ENCODE peak calls at places on chromosomes 4 and X, in nine cellular contexts. D, O, G, T, K, Z, N, A and L are unnamed samples. For H3K4me1 and H3K9me2, the result is how much of the 10 kb centered on the place peaks cover.

GRCh38 chrX:110081740-110082139 is 78.8 kb downstream of the TMEM164 start:
- DNase-seq in Z (no peak), O (peak), A (no peak), T (no peak), K (no peak), N (no peak), D (no peak), G (no peak), L (no peak)

GRCh38 chrX:45771560-45772340 is 571.1 kb upstream of the DIPK2B start:
- DNase-seq in Z (no peak), O (peak), K (no peak), G (peak), A (no peak), N (no peak), D (peak), T (peak), L (no peak)

GRCh38 chr4:3483471-3483921 is 20.4 kb downstream of the DOK7 start:
- DNase-seq in T (no peak), A (no peak), G (no peak), D (peak), O (peak), Z (no peak), K (no peak), N (no peak), L (no peak)

GRCh38 chr4:61200195-61200990 is at the start of gene ADGRL3:
- DNase-seq in N (no peak), Z (no peak), T (no peak), O (no peak), G (no peak), K (no peak), A (peak), D (peak), L (peak)

GRCh38 chr4:4762909-4763814 is 96.3 kb upstream of the MSX1 start:
- DNase-seq in Z (peak), K (no peak), A (peak), O (peak), G (no peak), T (peak), N (no peak), D (peak), L (peak)

GRCh38 chr4:24675723-24676122 is 91.4 kb upstream of the DHX15 start:
- DNase-seq in A (no peak), O (no peak), G (no peak), T (no peak), Z (no peak), D (no peak), K (no peak), N (no peak), L (no peak)

GRCh38 chr4:105894570-105895323 is 524 bp upstream of the NPNT start:
- DNase-seq in Z (peak), A (no peak), O (peak), D (peak), N (no peak), K (no peak), T (peak), G (peak), L (peak)

GRCh38 chrX:23333842-23334535 is 660 bp upstream of the PTCHD1 start:
- DNase-seq in T (no peak), G (no peak), O (no peak), D (no peak), N (no peak), Z (no peak), K (no peak), A (peak), L (peak)

GRCh38 chrX:31319586-31319985 is 247.7 kb upstream of the FTHL17 start:
- DNase-seq in Z (no peak), T (no peak), K (no peak), G (no peak), N (no peak), A (no peak), D (no peak), O (no peak), L (no peak)
- H3K4me3 ChIP-seq in Z (no peak), T (no peak), K (no peak), G (no peak), N (no peak), A (no peak), D (no peak), O (no peak), L (no peak)

GRCh38 chr4:145544998-145545397 is 63.3 kb downstream of the SMAD1 start:
- DNase-seq in N (no peak), G (no peak), Z (no peak), O (peak), T (no peak), A (no peak), K (no peak), D (no peak), L (no peak)
- H3K4me1 ChIP-seq in N (under half), G (under half), Z (under half), O (under half), T (under half), A (under half), K (under half), D (under half), L (under half)

GRCh38 chr4:10593130-10593529 is 91.4 kb downstream of the CLNK start:
- DNase-seq in G (no peak), D (no peak), A (no peak), Z (peak), O (peak), N (no peak), K (no peak), T (no peak), L (no peak)

GRCh38 chr4:10590896-10591295 is 93.7 kb downstream of the CLNK start:
- DNase-seq in A (no peak), N (no peak), Z (no peak), O (peak), K (no peak), T (no peak), G (no peak), D (peak), L (no peak)

GRCh38 chr4:10599574-10599973 is 85.0 kb downstream of the CLNK start:
- DNase-seq in O (no peak), Z (no peak), A (no peak), G (no peak), N (no peak), T (no peak), D (no peak), K (no peak), L (no peak)

GRCh38 chr4:10598829-10599228 is 85.7 kb downstream of the CLNK start:
- DNase-seq in T (no peak), Z (no peak), K (no peak), N (no peak), G (no peak), O (no peak), A (no peak), D (no peak), L (no peak)

DNA sequence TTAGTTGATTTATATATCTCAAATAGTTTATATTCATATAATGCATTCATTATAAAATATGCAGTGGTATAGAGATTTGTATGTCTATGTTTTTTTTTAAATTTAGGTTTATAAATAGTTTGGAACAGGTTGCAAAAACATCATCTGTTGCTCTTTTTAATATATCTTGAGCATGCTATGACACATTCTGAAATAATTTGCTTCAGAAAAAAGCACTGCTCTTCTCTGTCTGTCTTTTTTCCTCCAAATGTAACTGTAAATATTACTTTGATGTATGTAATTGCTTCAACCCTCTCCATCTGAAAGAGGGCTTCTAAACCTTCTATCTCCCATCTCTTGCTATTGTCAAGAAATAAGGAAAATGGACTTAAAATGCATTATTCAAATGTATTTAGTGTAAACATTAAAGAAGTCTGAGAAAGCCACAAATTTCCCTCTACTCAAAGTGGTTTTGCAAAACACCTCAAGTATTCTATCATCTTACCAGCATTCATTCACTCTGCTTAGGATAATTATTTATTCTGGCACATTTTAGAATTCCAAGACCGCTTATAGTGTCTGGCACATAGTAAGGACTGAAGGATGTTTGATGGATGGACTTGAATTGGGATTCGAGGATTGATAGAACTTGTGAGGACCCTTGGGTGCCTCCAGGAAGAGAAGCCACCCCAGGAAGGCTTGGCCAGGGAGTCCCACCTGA is 87.8 kb downstream of the CLNK start:
- DNase-seq in T (no peak), Z (no peak), D (no peak), A (no peak), K (no peak), G (no peak), N (no peak), O (no peak), L (no peak)
- H3K9me2 ChIP-seq in T (under half), Z (under half), D (under half), A (under half), K (under half), G (under half), N (under half), O (under half), L (under half)

DNA sequence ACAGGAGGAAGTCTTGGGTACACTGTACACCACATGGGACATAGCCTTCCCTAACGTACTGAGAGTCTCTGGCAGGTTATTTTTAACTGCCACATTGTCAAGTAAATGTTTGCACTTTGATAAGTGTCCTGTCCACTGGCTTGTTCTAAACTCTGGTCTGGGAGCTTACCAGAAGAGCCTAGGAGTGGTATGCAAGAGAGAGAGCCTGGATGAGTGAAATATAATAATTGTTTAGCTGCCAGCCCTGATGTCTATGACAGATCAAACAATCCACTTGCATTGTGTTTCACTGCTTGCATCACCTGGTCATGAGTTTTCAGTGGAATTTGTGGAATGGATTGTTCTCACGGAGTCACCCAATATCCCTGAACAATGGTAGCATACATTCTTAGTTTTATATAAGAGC is 91.6 kb downstream of the SHROOM3 start:
- DNase-seq in O (peak), N (no peak), Z (no peak), D (no peak), G (peak), K (no peak), T (no peak), A (no peak), L (peak)
- H3K4me3 ChIP-seq in O (no peak), N (no peak), Z (no peak), D (no peak), G (no peak), K (no peak), T (no peak), A (no peak), L (no peak)

GRCh38 chr4:25872851-25873631 is 10.3 kb upstream of the SEL1L3 start:
- DNase-seq in O (no peak), T (no peak), A (no peak), K (peak), D (no peak), G (no peak), Z (no peak), N (peak), L (no peak)
- H3K4me1 ChIP-seq in O (under half), T (half or more), A (under half), K (half or more), D (under half), G (under half), Z (under half), N (half or more), L (under half)

DNA sequence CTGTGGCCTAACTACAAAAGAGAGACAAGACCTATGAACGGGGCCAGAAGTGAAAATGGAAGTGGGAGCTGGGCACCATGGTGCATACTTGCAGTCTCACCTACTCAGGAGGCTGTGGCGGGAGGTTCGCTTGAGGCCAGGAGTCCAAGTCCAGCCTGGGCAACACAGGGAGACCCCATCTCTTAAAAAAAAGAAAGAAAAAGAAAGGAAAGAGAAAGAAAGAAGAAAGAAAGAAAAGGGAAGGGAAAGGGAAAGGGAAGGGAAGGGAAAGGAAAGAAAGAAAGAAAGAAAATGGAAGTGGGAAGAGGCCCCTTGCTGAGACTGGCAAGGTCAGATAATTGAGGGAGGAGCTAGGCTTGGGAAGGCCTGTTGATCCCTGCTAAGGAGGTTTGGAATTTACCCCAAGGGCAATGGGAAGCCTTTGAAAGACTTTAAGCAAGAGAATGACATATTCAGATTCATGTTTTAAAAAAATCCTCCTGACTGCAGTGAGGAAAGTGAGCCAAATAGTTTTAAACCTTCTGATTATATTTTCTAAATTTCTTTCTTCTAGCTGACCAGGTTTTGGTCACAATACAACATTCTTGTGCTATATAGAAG is 17.7 kb upstream of the HERC5 start:
- DNase-seq in O (no peak), K (no peak), N (no peak), T (no peak), G (peak), D (no peak), Z (no peak), A (no peak), L (no peak)
- H3K9me2 ChIP-seq in O (under half), K (under half), N (under half), T (under half), G (under half), D (under half), Z (under half), A (under half), L (under half)

DNA sequence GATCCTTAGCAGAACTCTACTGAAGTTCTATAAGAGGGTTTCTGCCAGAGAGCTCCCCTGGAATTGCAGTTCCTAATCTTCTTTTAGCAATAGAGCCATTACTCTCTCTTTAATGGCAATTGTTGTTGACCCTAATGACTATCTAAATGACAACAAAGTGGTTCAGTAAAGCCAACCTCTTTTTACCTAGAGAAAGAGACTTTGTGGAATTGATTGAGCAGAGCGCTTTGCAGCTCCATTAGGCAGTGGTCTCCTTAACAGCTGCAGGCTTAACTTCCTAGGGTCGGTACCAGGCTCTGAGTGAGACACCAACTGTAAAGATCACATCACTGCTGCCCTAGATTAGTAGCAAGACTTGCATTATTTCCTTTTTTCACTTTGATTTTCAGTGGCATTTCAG is 1472.9 kb upstream of the TENM3 start:
- DNase-seq in Z (no peak), N (no peak), A (no peak), G (no peak), D (no peak), T (no peak), K (no peak), O (no peak), L (no peak)
- H3K4me3 ChIP-seq in Z (no peak), N (no peak), A (no peak), G (no peak), D (no peak), T (no peak), K (no peak), O (no peak), L (no peak)

DNA sequence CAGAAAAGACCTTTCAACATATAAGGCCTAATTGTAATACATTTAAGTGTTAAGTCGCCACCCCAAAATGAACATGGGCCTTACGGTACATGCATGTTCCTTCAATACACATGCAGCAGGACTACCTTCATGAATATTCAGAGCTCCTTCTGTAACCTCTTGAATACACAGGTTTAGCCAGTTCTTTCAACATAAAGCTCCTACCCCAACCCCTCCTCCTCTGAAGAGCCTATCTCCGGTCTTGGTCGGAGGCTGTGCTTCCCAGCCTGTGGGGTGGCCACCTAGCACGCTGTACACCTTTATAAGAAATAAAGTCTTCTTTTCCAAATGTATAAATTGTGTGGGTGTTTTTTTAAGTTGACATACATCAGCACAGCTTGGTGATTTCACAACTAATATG is 28.3 kb downstream of the NPY5R start:
- DNase-seq in K (no peak), N (no peak), T (no peak), A (no peak), O (no peak), D (no peak), G (no peak), Z (no peak), L (no peak)
- H3K4me1 ChIP-seq in K (under half), N (under half), T (under half), A (under half), O (under half), D (under half), G (under half), Z (under half), L (under half)

GRCh38 chrX:140157611-140158010 is 192.3 kb upstream of the CXorf66 start:
- DNase-seq in Z (no peak), N (no peak), O (peak), D (no peak), K (no peak), A (no peak), G (no peak), T (no peak), L (no peak)
- H3K9me2 ChIP-seq in Z (under half), N (under half), O (under half), D (under half), K (under half), A (under half), G (under half), T (under half), L (under half)

GRCh38 chr4:124189545-124189944 is 523.0 kb downstream of the ANKRD50 start:
- DNase-seq in T (no peak), N (no peak), G (no peak), Z (no peak), K (no peak), D (no peak), A (no peak), O (no peak), L (no peak)

GRCh38 chr4:124192544-124192943 is 520.0 kb downstream of the ANKRD50 start:
- DNase-seq in D (no peak), K (no peak), G (no peak), O (no peak), Z (no peak), T (no peak), N (no peak), A (no peak), L (no peak)

GRCh38 chr4:124188601-124189000 is 523.9 kb downstream of the ANKRD50 start:
- DNase-seq in N (no peak), K (no peak), G (no peak), A (no peak), Z (no peak), O (no peak), D (no peak), T (no peak), L (no peak)

GRCh38 chr4:124191329-124191728 is 521.2 kb downstream of the ANKRD50 start:
- DNase-seq in N (no peak), K (no peak), G (no peak), T (no peak), O (no peak), D (no peak), A (no peak), Z (no peak), L (no peak)
- H3K4me3 ChIP-seq in N (no peak), K (no peak), G (no peak), T (no peak), O (no peak), D (no peak), A (no peak), Z (no peak), L (no peak)